ENCODE peak calls at places on chromosomes 6 and 20, in six cellular contexts. One of them, this sample, is unnamed.

GRCh38 chr20:38658879-38659612 is 57.4 kb downstream of the ARHGAP40 start:
- DNase-seq in effector memory CD4-positive, alpha-beta T cell: no peak
- DNase-seq in neuronal stem cell: no peak
- DNase-seq in thyroid gland: peak; percentile 24
- DNase-seq in mammary epithelial cell: peak; percentile 21
- DNase-seq in CD4-positive, CD25-positive, alpha-beta regulatory T cell: peak; percentile 27
- DNase-seq in this sample: peak; percentile 24

GRCh38 chr6:158417760-158418098 is 105.5 kb downstream of the TULP4 start:
- DNase-seq in effector memory CD4-positive, alpha-beta T cell: no peak
- DNase-seq in neuronal stem cell: no peak
- DNase-seq in CD4-positive, CD25-positive, alpha-beta regulatory T cell: no peak
- DNase-seq in mammary epithelial cell: peak; percentile 71
- DNase-seq in thyroid gland: no peak
- DNase-seq in this sample: no peak

GRCh38 chr6:13172294-13172693 is 156.0 kb downstream of the TBC1D7 start:
- DNase-seq in mammary epithelial cell: no peak
- DNase-seq in effector memory CD4-positive, alpha-beta T cell: no peak
- DNase-seq in CD4-positive, CD25-positive, alpha-beta regulatory T cell: no peak
- DNase-seq in thyroid gland: no peak
- DNase-seq in neuronal stem cell: no peak
- DNase-seq in this sample: no peak

GRCh38 chr6:136226027-136226673 is 24.0 kb downstream of the MTFR2 start:
- DNase-seq in thyroid gland: peak; percentile 49
- DNase-seq in mammary epithelial cell: no peak
- DNase-seq in CD4-positive, CD25-positive, alpha-beta regulatory T cell: peak; percentile 64
- DNase-seq in effector memory CD4-positive, alpha-beta T cell: peak; percentile 14
- DNase-seq in neuronal stem cell: peak; percentile 42
- DNase-seq in this sample: peak; percentile 51

GRCh38 chr20:24672886-24673677 is 203.7 kb downstream of the SYNDIG1 start:
- DNase-seq in CD4-positive, CD25-positive, alpha-beta regulatory T cell: no peak
- DNase-seq in thyroid gland: no peak
- DNase-seq in mammary epithelial cell: peak; percentile 79
- DNase-seq in neuronal stem cell: no peak
- DNase-seq in effector memory CD4-positive, alpha-beta T cell: no peak
- DNase-seq in this sample: no peak

GRCh38 chr20:45374966-45375365 is 3.2 kb downstream of the TP53TG5 start:
- DNase-seq in neuronal stem cell: no peak
- DNase-seq in effector memory CD4-positive, alpha-beta T cell: no peak
- DNase-seq in thyroid gland: no peak
- DNase-seq in CD4-positive, CD25-positive, alpha-beta regulatory T cell: no peak
- DNase-seq in mammary epithelial cell: no peak
- DNase-seq in this sample: no peak

GRCh38 chr6:14664616-14665315 is 547.2 kb downstream of the CD83 start:
- DNase-seq in neuronal stem cell: no peak
- DNase-seq in thyroid gland: no peak
- DNase-seq in CD4-positive, CD25-positive, alpha-beta regulatory T cell: peak; percentile 7
- DNase-seq in effector memory CD4-positive, alpha-beta T cell: no peak
- DNase-seq in mammary epithelial cell: no peak
- DNase-seq in this sample: no peak

GRCh38 chr6:123306334-123306733 is 310.3 kb downstream of the CLVS2 start:
- DNase-seq in CD4-positive, CD25-positive, alpha-beta regulatory T cell: no peak
- DNase-seq in effector memory CD4-positive, alpha-beta T cell: no peak
- DNase-seq in thyroid gland: no peak
- DNase-seq in mammary epithelial cell: no peak
- DNase-seq in neuronal stem cell: peak; percentile 2
- DNase-seq in this sample: no peak

GRCh38 chr6:150800596-150801310 is 64.7 kb upstream of the MTHFD1L start:
- DNase-seq in effector memory CD4-positive, alpha-beta T cell: no peak
- DNase-seq in thyroid gland: peak; percentile 18
- DNase-seq in CD4-positive, CD25-positive, alpha-beta regulatory T cell: no peak
- DNase-seq in mammary epithelial cell: no peak
- DNase-seq in neuronal stem cell: no peak
- DNase-seq in this sample: no peak

GRCh38 chr20:31918471-31919105 is 33.3 kb downstream of the PDRG1 start:
- DNase-seq in CD4-positive, CD25-positive, alpha-beta regulatory T cell: no peak
- DNase-seq in thyroid gland: no peak
- DNase-seq in mammary epithelial cell: no peak
- DNase-seq in neuronal stem cell: no peak
- DNase-seq in effector memory CD4-positive, alpha-beta T cell: no peak
- DNase-seq in this sample: no peak

GRCh38 chr6:136598048-136598447 is 47.8 kb upstream of the MAP7 start:
- DNase-seq in CD4-positive, CD25-positive, alpha-beta regulatory T cell: no peak
- DNase-seq in neuronal stem cell: no peak
- DNase-seq in mammary epithelial cell: no peak
- DNase-seq in effector memory CD4-positive, alpha-beta T cell: no peak
- DNase-seq in thyroid gland: no peak
- DNase-seq in this sample: no peak

GRCh38 chr20:22944062-22944461 is 91.0 kb upstream of the SSTR4 start:
- DNase-seq in mammary epithelial cell: no peak
- DNase-seq in effector memory CD4-positive, alpha-beta T cell: no peak
- DNase-seq in CD4-positive, CD25-positive, alpha-beta regulatory T cell: no peak
- DNase-seq in thyroid gland: no peak
- DNase-seq in neuronal stem cell: no peak
- DNase-seq in this sample: no peak

GRCh38 chr6:80543598-80544181 is 437.2 kb downstream of the BCKDHB start:
- DNase-seq in effector memory CD4-positive, alpha-beta T cell: no peak
- DNase-seq in mammary epithelial cell: peak; percentile 48
- DNase-seq in CD4-positive, CD25-positive, alpha-beta regulatory T cell: no peak
- DNase-seq in neuronal stem cell: no peak
- DNase-seq in thyroid gland: no peak
- DNase-seq in this sample: no peak

DNA sequence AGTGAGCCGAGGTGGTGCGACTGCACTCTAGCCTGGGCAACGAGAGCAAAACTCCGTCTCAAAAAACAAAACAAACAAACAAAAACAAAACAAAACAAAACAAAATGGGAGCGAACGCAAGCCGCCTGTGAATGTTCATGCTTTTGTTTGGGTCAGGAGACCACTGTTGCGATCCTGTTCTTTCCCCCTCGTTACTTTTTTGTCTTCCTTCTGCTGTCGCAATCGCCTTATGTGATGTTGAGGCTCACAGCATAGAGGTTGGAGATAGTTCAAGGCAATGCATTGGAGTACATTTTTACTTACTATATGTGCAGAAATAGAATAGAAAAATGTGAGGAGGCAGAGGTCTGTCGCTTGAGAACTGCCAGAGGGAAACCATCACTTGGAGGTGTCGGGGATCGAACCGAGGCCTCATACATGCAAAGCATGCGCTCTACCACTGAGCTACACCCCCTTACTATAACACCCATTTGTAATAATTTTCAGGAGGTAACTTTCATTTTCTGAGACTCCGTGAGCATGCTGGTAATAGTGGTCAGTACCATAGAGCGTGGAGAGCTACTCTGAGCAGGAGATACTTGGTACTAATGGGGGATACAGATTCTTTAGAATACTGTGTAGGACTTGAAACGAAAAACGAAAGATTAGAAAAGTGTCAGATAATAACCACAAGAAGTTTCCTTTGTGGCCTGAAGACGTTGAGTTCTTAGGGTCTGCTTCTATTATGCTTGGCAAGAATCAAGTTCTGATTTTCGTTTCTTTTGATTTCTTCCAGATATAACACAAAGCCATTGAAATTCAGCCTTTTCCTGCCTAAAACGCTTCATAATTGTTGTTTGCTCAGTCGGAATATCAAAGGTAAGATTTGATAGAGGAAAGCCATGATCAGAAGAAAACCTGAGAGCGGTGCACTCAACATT is 121.1 kb downstream of the TRIM27 start:
- DNase-seq in CD4-positive, CD25-positive, alpha-beta regulatory T cell: no peak
- DNase-seq in neuronal stem cell: no peak
- DNase-seq in effector memory CD4-positive, alpha-beta T cell: no peak
- DNase-seq in thyroid gland: no peak
- DNase-seq in mammary epithelial cell: peak; percentile 82
- DNase-seq in this sample: no peak
- H3K4me3 ChIP-seq in CD4-positive, CD25-positive, alpha-beta regulatory T cell: no peak overlapping the region
- H3K4me3 ChIP-seq in neuronal stem cell: no peak overlapping the region
- H3K4me3 ChIP-seq in effector memory CD4-positive, alpha-beta T cell: no peak overlapping the region
- H3K4me3 ChIP-seq in thyroid gland: no peak overlapping the region
- H3K4me3 ChIP-seq in mammary epithelial cell: peak overlapping the region; percentile 20
- H3K4me3 ChIP-seq in this sample: no peak overlapping the region

GRCh38 chr6:137763436-137763835 is 103.6 kb upstream of the TNFAIP3 start:
- DNase-seq in mammary epithelial cell: peak; percentile 37
- DNase-seq in effector memory CD4-positive, alpha-beta T cell: no peak
- DNase-seq in thyroid gland: no peak
- DNase-seq in neuronal stem cell: no peak
- DNase-seq in CD4-positive, CD25-positive, alpha-beta regulatory T cell: no peak
- DNase-seq in this sample: no peak

GRCh38 chr6:137765044-137765443 is 102.0 kb upstream of the TNFAIP3 start:
- DNase-seq in effector memory CD4-positive, alpha-beta T cell: no peak
- DNase-seq in thyroid gland: no peak
- DNase-seq in mammary epithelial cell: peak; percentile 86
- DNase-seq in CD4-positive, CD25-positive, alpha-beta regulatory T cell: no peak
- DNase-seq in neuronal stem cell: no peak
- DNase-seq in this sample: no peak

GRCh38 chr6:137762168-137763090 is 104.6 kb upstream of the TNFAIP3 start:
- DNase-seq in effector memory CD4-positive, alpha-beta T cell: no peak
- DNase-seq in mammary epithelial cell: no peak
- DNase-seq in thyroid gland: no peak
- DNase-seq in neuronal stem cell: no peak
- DNase-seq in CD4-positive, CD25-positive, alpha-beta regulatory T cell: no peak
- DNase-seq in this sample: no peak

GRCh38 chr6:137763861-137764260 is 103.2 kb upstream of the TNFAIP3 start:
- DNase-seq in thyroid gland: no peak
- DNase-seq in effector memory CD4-positive, alpha-beta T cell: no peak
- DNase-seq in neuronal stem cell: no peak
- DNase-seq in CD4-positive, CD25-positive, alpha-beta regulatory T cell: no peak
- DNase-seq in mammary epithelial cell: peak; percentile 85
- DNase-seq in this sample: no peak

DNA sequence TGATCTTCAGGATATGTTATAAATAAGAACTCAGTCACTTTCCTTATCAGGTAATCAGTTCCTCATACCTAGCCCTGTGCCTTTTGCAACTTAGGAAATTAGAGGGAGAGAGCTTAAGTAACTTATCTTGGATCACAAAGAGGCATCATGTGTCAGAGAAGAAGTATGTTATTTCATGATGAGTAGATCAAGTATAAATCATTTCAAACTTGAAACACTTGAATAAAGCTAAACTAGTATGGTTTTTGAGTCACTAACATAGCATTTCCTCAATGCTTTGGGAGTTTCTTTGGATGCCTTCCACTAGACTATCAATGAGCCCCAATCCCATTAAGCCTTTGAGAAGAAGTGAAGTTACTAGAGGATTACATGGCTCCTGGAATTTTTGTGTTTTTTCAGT is 102.6 kb upstream of the TNFAIP3 start:
- DNase-seq in CD4-positive, CD25-positive, alpha-beta regulatory T cell: no peak
- DNase-seq in neuronal stem cell: no peak
- DNase-seq in mammary epithelial cell: peak; percentile 92
- DNase-seq in thyroid gland: no peak
- DNase-seq in effector memory CD4-positive, alpha-beta T cell: no peak
- DNase-seq in this sample: no peak
- H3K27ac ChIP-seq in CD4-positive, CD25-positive, alpha-beta regulatory T cell: no peak overlapping the region
- H3K27ac ChIP-seq in neuronal stem cell: no peak overlapping the region
- H3K27ac ChIP-seq in mammary epithelial cell: peak overlapping the region; percentile 83
- H3K27ac ChIP-seq in thyroid gland: no peak overlapping the region
- H3K27ac ChIP-seq in effector memory CD4-positive, alpha-beta T cell: no peak overlapping the region
- H3K27ac ChIP-seq in this sample: no peak overlapping the region

GRCh38 chr20:34129518-34130162 is 17.6 kb upstream of the EIF2S2 start:
- DNase-seq in thyroid gland: peak; percentile 56
- DNase-seq in effector memory CD4-positive, alpha-beta T cell: no peak
- DNase-seq in neuronal stem cell: peak; percentile 75
- DNase-seq in CD4-positive, CD25-positive, alpha-beta regulatory T cell: peak; percentile 77
- DNase-seq in mammary epithelial cell: peak; percentile 64
- DNase-seq in this sample: peak; percentile 75
- H3K4me3 ChIP-seq in thyroid gland: no peak overlapping the region
- H3K4me3 ChIP-seq in effector memory CD4-positive, alpha-beta T cell: no peak overlapping the region
- H3K4me3 ChIP-seq in neuronal stem cell: no peak overlapping the region
- H3K4me3 ChIP-seq in CD4-positive, CD25-positive, alpha-beta regulatory T cell: no peak overlapping the region
- H3K4me3 ChIP-seq in mammary epithelial cell: no peak overlapping the region
- H3K4me3 ChIP-seq in this sample: no peak overlapping the region

GRCh38 chr20:59662856-59663512 is 58.6 kb downstream of the PHACTR3 start:
- DNase-seq in mammary epithelial cell: no peak
- DNase-seq in neuronal stem cell: no peak
- DNase-seq in thyroid gland: no peak
- DNase-seq in effector memory CD4-positive, alpha-beta T cell: no peak
- DNase-seq in CD4-positive, CD25-positive, alpha-beta regulatory T cell: no peak
- DNase-seq in this sample: no peak

GRCh38 chr20:59663513-59663890 is 59.2 kb downstream of the PHACTR3 start:
- DNase-seq in thyroid gland: no peak
- DNase-seq in mammary epithelial cell: no peak
- DNase-seq in neuronal stem cell: no peak
- DNase-seq in effector memory CD4-positive, alpha-beta T cell: no peak
- DNase-seq in CD4-positive, CD25-positive, alpha-beta regulatory T cell: no peak
- DNase-seq in this sample: no peak

GRCh38 chr20:59665656-59666555 is 61.6 kb downstream of the PHACTR3 start:
- DNase-seq in neuronal stem cell: no peak
- DNase-seq in mammary epithelial cell: no peak
- DNase-seq in effector memory CD4-positive, alpha-beta T cell: no peak
- DNase-seq in thyroid gland: no peak
- DNase-seq in CD4-positive, CD25-positive, alpha-beta regulatory T cell: no peak
- DNase-seq in this sample: no peak

GRCh38 chr20:59666586-59666985 is 62.2 kb downstream of the PHACTR3 start:
- DNase-seq in thyroid gland: no peak
- DNase-seq in effector memory CD4-positive, alpha-beta T cell: no peak
- DNase-seq in CD4-positive, CD25-positive, alpha-beta regulatory T cell: no peak
- DNase-seq in neuronal stem cell: no peak
- DNase-seq in mammary epithelial cell: no peak
- DNase-seq in this sample: no peak

DNA sequence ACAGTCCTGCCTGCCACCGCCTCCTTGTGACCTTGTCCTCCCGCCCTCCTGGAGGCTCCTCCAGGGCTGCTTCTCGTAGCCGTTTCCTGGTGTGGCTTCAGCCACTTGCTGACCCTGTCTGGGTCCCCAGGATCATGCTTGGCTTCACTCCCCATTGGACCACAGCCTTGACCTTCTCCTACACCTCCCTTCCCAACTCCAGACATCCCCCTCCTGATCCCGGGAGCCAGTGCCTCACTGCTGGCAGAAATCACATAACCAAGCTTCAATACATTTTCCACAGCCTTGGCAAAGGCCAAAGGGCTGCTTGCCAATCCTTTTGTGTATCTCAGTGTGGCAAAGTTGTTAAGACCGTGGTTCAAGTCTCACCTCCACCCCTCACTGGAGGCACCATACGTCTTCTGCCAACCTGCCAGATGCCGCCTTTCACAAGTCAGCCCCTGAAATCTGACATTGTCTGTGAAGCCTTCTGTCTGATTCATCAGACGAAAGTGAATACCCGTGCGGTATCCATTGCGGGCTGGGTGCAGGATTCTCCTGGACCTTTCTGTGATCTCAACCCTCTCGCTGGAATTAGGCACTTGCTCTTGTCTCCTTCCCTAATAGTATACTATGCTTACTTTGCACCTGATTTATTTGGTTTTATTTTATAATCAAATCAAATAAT is 60.2 kb downstream of the PHACTR3 start:
- DNase-seq in neuronal stem cell: no peak
- DNase-seq in mammary epithelial cell: no peak
- DNase-seq in effector memory CD4-positive, alpha-beta T cell: no peak
- DNase-seq in CD4-positive, CD25-positive, alpha-beta regulatory T cell: no peak
- DNase-seq in thyroid gland: no peak
- DNase-seq in this sample: no peak
- H3K27ac ChIP-seq in neuronal stem cell: no peak overlapping the region
- H3K27ac ChIP-seq in mammary epithelial cell: no peak overlapping the region
- H3K27ac ChIP-seq in effector memory CD4-positive, alpha-beta T cell: no peak overlapping the region
- H3K27ac ChIP-seq in CD4-positive, CD25-positive, alpha-beta regulatory T cell: no peak overlapping the region
- H3K27ac ChIP-seq in thyroid gland: no peak overlapping the region
- H3K27ac ChIP-seq in this sample: no peak overlapping the region

This sample was measured in body of pancreas.